ENCODE peak calls at places on chromosomes 6 and 20, in six cellular contexts. C is M059J, Y is EL, V is PC-9, W is SJSA1, Z is GM23338. M is an unnamed sample.
A peak's percentile ranks its signal among the peaks of the same experiment; 100 is the strongest.

GRCh38 chr6:170076466-170077165 is 214.3 kb downstream of the DLL1 start:
- DNase-seq in Y (no peak), W (no peak), C (no peak), V (no peak), Z (no peak), M (no peak)

GRCh38 chr6:160039441-160039840 is 70.6 kb downstream of the IGF2R start:
- DNase-seq in V (no peak), Y (no peak), W (no peak), Z (no peak), C (no peak), M (no peak)

GRCh38 chr20:50577175-50578018 is 67.2 kb downstream of the PTPN1 start:
- DNase-seq in V (no peak), W (no peak), Z (no peak), C (no peak), Y (no peak), M (no peak)

GRCh38 chr20:35111141-35111888 is 18.7 kb upstream of the TRPC4AP start:
- DNase-seq in W (peak; percentile 24), Z (no peak), C (peak; percentile 92), V (no peak), Y (peak; percentile 90), M (no peak)

GRCh38 chr20:4702562-4703280 is 19.0 kb upstream of the PRND start:
- DNase-seq in Y (no peak), Z (no peak), V (no peak), C (peak; percentile 51), W (no peak), M (no peak)

GRCh38 chr6:46993846-46994245 is 48.3 kb downstream of the ADGRF1 start:
- DNase-seq in C (peak; percentile 99), Y (peak; percentile 94), W (peak; percentile 76), Z (no peak), V (peak; percentile 62), M (peak; percentile 77)

GRCh38 chr20:49909499-49910339 is 5.6 kb downstream of the SPATA2 start:
- DNase-seq in W (no peak), Z (peak; percentile 59), Y (no peak), C (no peak), V (no peak), M (no peak)

GRCh38 chr6:24127316-24127715 is 1.3 kb downstream of the NRSN1 start:
- DNase-seq in Y (no peak), Z (no peak), C (no peak), W (no peak), V (no peak), M (no peak)

GRCh38 chr20:2692886-2693285 is 306 bp downstream of the EBF4 start:
- DNase-seq in W (no peak), Z (no peak), V (no peak), C (no peak), Y (no peak), M (no peak)

GRCh38 chr6:108667984-108668383 is 107.3 kb downstream of the FOXO3 start:
- DNase-seq in C (no peak), Y (no peak), W (no peak), V (no peak), Z (peak; percentile 32), M (no peak)

GRCh38 chr6:109036588-109037320 is 57.9 kb downstream of the SESN1 start:
- DNase-seq in W (no peak), V (no peak), Z (no peak), C (no peak), Y (no peak), M (no peak)

GRCh38 chr20:36391456-36391855 is 85.3 kb downstream of the DLGAP4 start:
- DNase-seq in Y (peak; percentile 40), W (no peak), C (peak; percentile 62), Z (peak; percentile 59), V (peak; percentile 16), M (no peak)

GRCh38 chr20:48025661-48026060 is 240.4 kb upstream of the SULF2 start:
- DNase-seq in C (peak; percentile 90), Y (peak; percentile 63), Z (no peak), V (no peak), W (peak; percentile 49), M (no peak)

GRCh38 chr20:52104546-52105044 is 87.0 kb downstream of the ZFP64 start:
- DNase-seq in V (no peak), W (no peak), Y (peak; percentile 39), Z (peak; percentile 88), C (peak; percentile 51), M (no peak)

GRCh38 chr6:110216140-110216539 is 35.9 kb downstream of the CDC40 start:
- DNase-seq in Z (no peak), Y (no peak), C (no peak), V (no peak), W (no peak), M (no peak)

GRCh38 chr20:33668087-33668790 is 1.5 kb downstream of the ACTL10 start:
- DNase-seq in C (no peak), Y (no peak), W (no peak), Z (peak; percentile 91), V (no peak), M (peak; percentile 55)

GRCh38 chr6:21871831-21872230 is 278.3 kb downstream of the SOX4 start:
- DNase-seq in W (no peak), Y (no peak), V (no peak), C (no peak), Z (peak; percentile 28), M (no peak)

GRCh38 chr20:23225407-23226060 is 125.1 kb upstream of the NXT1 start:
- DNase-seq in C (peak; percentile 94), Z (no peak), V (peak; percentile 8), Y (peak; percentile 43), W (no peak), M (no peak)

GRCh38 chr6:128028183-128028582 is 127.3 kb upstream of the THEMIS start:
- DNase-seq in Z (no peak), W (no peak), C (no peak), Y (no peak), V (no peak), M (no peak)

GRCh38 chr6:89132087-89132486 is 13.8 kb upstream of the PM20D2 start:
- DNase-seq in W (no peak), Y (no peak), V (no peak), Z (no peak), C (no peak), M (no peak)

GRCh38 chr6:47631248-47632196 is 66.9 kb upstream of the ADGRF4 start:
- DNase-seq in W (peak; percentile 54), V (peak; percentile 18), C (peak; percentile 70), Y (peak; percentile 55), Z (peak; percentile 85), M (no peak)

GRCh38 chr6:134454794-134455193 is 136.9 kb upstream of the SGK1 start:
- DNase-seq in Y (no peak), W (peak; percentile 41), Z (no peak), C (no peak), V (no peak), M (no peak)

GRCh38 chr20:62910777-62911497 is 15.4 kb downstream of the DIDO1 start:
- DNase-seq in Z (no peak), Y (no peak), W (no peak), C (no peak), V (no peak), M (no peak)

GRCh38 chr20:17938889-17939619 is 29.5 kb downstream of the SNX5 start:
- DNase-seq in C (peak; percentile 68), Z (peak; percentile 93), V (peak; percentile 70), W (peak; percentile 54), Y (peak; percentile 62), M (peak; percentile 68)

GRCh38 chr20:47317127-47317895 is 39.2 kb downstream of the ZMYND8 start:
- DNase-seq in W (peak; percentile 91), Z (peak; percentile 76), C (peak; percentile 100), Y (peak; percentile 99), V (peak; percentile 77), M (peak; percentile 94)

GRCh38 chr20:38284893-38285444 is 19.0 kb upstream of the BPI start:
- DNase-seq in Z (no peak), W (no peak), C (no peak), Y (no peak), V (no peak), M (no peak)

GRCh38 chr6:43898358-43899131 is 128.5 kb downstream of the VEGFA start:
- DNase-seq in Y (no peak), C (no peak), Z (no peak), W (no peak), V (no peak), M (no peak)

GRCh38 chr20:48945840-48946514 is 24.5 kb downstream of the ARFGEF2 start:
- DNase-seq in Y (peak; percentile 31), Z (no peak), V (peak; percentile 95), C (peak; percentile 89), W (peak; percentile 46), M (peak; percentile 32)

GRCh38 chr6:149318581-149319286 is 1.2 kb downstream of the TAB2 start:
- DNase-seq in Y (peak; percentile 46), W (peak; percentile 50), V (no peak), Z (peak; percentile 37), C (peak; percentile 43), M (no peak)

GRCh38 chr6:83114164-83114563 is 46.7 kb downstream of the DOP1A start:
- DNase-seq in Y (peak; percentile 33), V (no peak), Z (no peak), C (peak; percentile 43), W (no peak), M (no peak)

GRCh38 chr6:1197309-1197708 is 114.6 kb upstream of the FOXQ1 start:
- DNase-seq in Y (no peak), C (no peak), W (peak; percentile 9), Z (no peak), V (no peak), M (no peak)

M was measured in SW 1271.